ENCODE peak calls at places on chromosomes 7 and 10, in five cellular contexts. T is mesenchymal stem cell, S is astrocyte, I is fibroblast of lung, K is upper lobe of right lung. N is an unnamed sample.

GRCh38 chr7:83413831-83414230 is 235.1 kb downstream of the SEMA3E start:
- DNase-seq in I (peak; percentile 14), K (no peak), T (peak; percentile 20), S (peak; percentile 8), N (peak; percentile 40)

GRCh38 chr7:88357295-88357694 is 50.6 kb upstream of the STEAP4 start:
- DNase-seq in S (peak; percentile 6), K (no peak), I (peak; percentile 11), T (no peak), N (peak; percentile 10)

GRCh38 chr7:12861070-12861469 is 173.6 kb downstream of the ARL4A start:
- DNase-seq in T (no peak), K (no peak), I (peak; percentile 15), S (peak; percentile 16), N (no peak)

GRCh38 chr7:102444961-102445673 is 11.7 kb downstream of the ORAI2 start:
- DNase-seq in K (no peak), S (no peak), T (no peak), I (no peak), N (no peak)

GRCh38 chr10:102139281-102140110 is 6.7 kb downstream of the PPRC1 start:
- DNase-seq in I (no peak), K (no peak), S (no peak), T (no peak), N (no peak)

GRCh38 chr7:85150624-85151023 is 36.2 kb downstream of the SEMA3D start:
- DNase-seq in S (no peak), K (no peak), T (no peak), I (no peak), N (no peak)

GRCh38 chr7:101924171-101924570 is 106.7 kb downstream of the CUX1 start:
- DNase-seq in T (peak; percentile 91), I (peak; percentile 88), K (no peak), S (peak; percentile 83), N (peak; percentile 81)

GRCh38 chr7:113085781-113086390 is 741 bp downstream of the GPR85 start:
- DNase-seq in S (peak; percentile 41), T (peak; percentile 5), K (no peak), I (peak; percentile 48), N (no peak)

GRCh38 chr10:91146146-91146545 is 74.3 kb upstream of the PCGF5 start:
- DNase-seq in T (no peak), I (no peak), K (no peak), S (no peak), N (no peak)

GRCh38 chr10:30553018-30553624 is 76.4 kb downstream of the LYZL2 start:
- DNase-seq in T (no peak), K (no peak), I (no peak), S (no peak), N (no peak)

GRCh38 chr10:130814610-130815009 is 496.9 kb downstream of the TCERG1L start:
- DNase-seq in T (no peak), K (no peak), I (no peak), S (no peak), N (no peak)

GRCh38 chr7:33624172-33624571 is 281.2 kb upstream of the BMPER start:
- DNase-seq in S (no peak), T (no peak), K (no peak), I (no peak), N (no peak)

GRCh38 chr10:9096288-9096687 is 1041.8 kb downstream of the GATA3 start:
- DNase-seq in S (no peak), I (no peak), K (no peak), T (no peak), N (no peak)

GRCh38 chr7:6167587-6168154 is 104.8 kb downstream of the CYTH3 start:
- DNase-seq in S (no peak), T (no peak), K (peak; percentile 59), I (no peak), N (no peak)

GRCh38 chr10:12423896-12424295 is 74.5 kb downstream of the CAMK1D start:
- DNase-seq in I (no peak), K (no peak), T (no peak), S (no peak), N (no peak)

GRCh38 chr7:128065872-128066271 is 34.6 kb upstream of the LRRC4 start:
- DNase-seq in I (no peak), T (peak; percentile 37), K (no peak), S (no peak), N (no peak)

GRCh38 chr10:129743738-129744133 is 220.3 kb downstream of the EBF3 start:
- DNase-seq in T (no peak), I (no peak), K (no peak), S (no peak), N (no peak)

GRCh38 chr10:128130051-128130450 is 3.8 kb upstream of the MKI67 start:
- DNase-seq in K (no peak), T (peak; percentile 47), S (peak; percentile 56), I (peak; percentile 63), N (no peak)

GRCh38 chr7:33757563-33758165 is 147.7 kb upstream of the BMPER start:
- DNase-seq in I (peak; percentile 35), T (peak; percentile 57), K (no peak), S (no peak), N (peak; percentile 59)

GRCh38 chr10:82394122-82394521 is 519.1 kb downstream of the NRG3 start:
- DNase-seq in S (no peak), K (no peak), I (no peak), T (no peak), N (no peak)

GRCh38 chr10:112663181-112663879 is 216.3 kb downstream of the VTI1A start:
- DNase-seq in S (peak; percentile 75), K (no peak), I (peak; percentile 79), T (peak; percentile 26), N (peak; percentile 69)

GRCh38 chr10:79242620-79243152 is 104.6 kb upstream of the PPIF start:
- DNase-seq in T (peak; percentile 90), S (peak; percentile 79), K (peak; percentile 78), I (peak; percentile 87), N (peak; percentile 69)

GRCh38 chr7:81402227-81402626 is 367.6 kb downstream of the HGF start:
- DNase-seq in S (peak; percentile 40), T (no peak), K (no peak), I (peak; percentile 54), N (peak; percentile 56)

GRCh38 chr10:43233601-43234430 is 33.0 kb downstream of the RASGEF1A start:
- DNase-seq in S (no peak), I (no peak), T (no peak), K (peak; percentile 52), N (no peak)

GRCh38 chr7:42071372-42072261 is 165.4 kb downstream of the GLI3 start:
- DNase-seq in K (no peak), I (peak; percentile 67), S (peak; percentile 64), T (peak; percentile 65), N (no peak)

GRCh38 chr7:94190599-94191061 is 186.5 kb upstream of the BET1 start:
- DNase-seq in K (no peak), S (peak; percentile 98), I (peak; percentile 98), T (peak; percentile 95), N (peak; percentile 98)

GRCh38 chr7:81560708-81561107 is 209.1 kb downstream of the HGF start:
- DNase-seq in S (peak; percentile 10), K (no peak), T (no peak), I (peak; percentile 9), N (no peak)

GRCh38 chr10:49171326-49172140 is 16.7 kb downstream of the TMEM273 start:
- DNase-seq in S (no peak), K (no peak), T (no peak), I (no peak), N (no peak)

GRCh38 chr10:126468876-126469643 is 80.8 kb upstream of the ADAM12 start:
- DNase-seq in S (peak; percentile 74), I (peak; percentile 77), T (peak; percentile 88), K (no peak), N (peak; percentile 68)

GRCh38 chr10:101561068-101561915 is 26.8 kb downstream of the POLL start:
- DNase-seq in S (no peak), I (no peak), K (no peak), T (no peak), N (no peak)

GRCh38 chr7:127792528-127793342 is 140.7 kb downstream of the SND1 start:
- DNase-seq in I (no peak), K (no peak), T (no peak), S (no peak), N (no peak)

GRCh38 chr7:44315504-44315903 is 9.9 kb downstream of the CAMK2B start:
- DNase-seq in K (no peak), S (no peak), I (no peak), T (no peak), N (no peak)

GRCh38 chr7:96484091-96484490 is 162.2 kb upstream of the SLC25A13 start:
- DNase-seq in I (no peak), S (no peak), K (no peak), T (no peak), N (no peak)

DNA sequence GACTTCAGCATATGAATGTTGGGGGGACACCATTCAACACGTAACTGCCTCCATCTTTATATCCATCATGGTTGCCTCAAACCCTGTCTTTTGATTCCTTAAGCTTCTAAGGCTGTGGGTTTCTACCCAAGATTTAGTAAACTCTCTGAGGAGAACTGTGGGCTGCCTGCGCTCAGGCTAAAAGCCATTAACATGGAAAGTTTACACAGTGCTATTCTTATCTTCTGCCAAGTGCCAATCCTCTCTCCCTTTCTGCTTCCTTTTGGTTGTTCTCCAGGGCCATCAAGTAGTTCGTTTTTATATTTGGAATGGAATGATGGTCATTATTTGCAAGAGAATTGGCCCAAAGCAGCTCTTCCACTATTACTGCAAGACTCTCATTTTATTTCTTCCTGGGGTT is 97.3 kb upstream of the KLF14 start:
- DNase-seq in I (no peak), K (no peak), T (no peak), S (no peak), N (no peak)
- H3K4me3 ChIP-seq in I (no peak overlapping the region), K (no peak overlapping the region), T (no peak overlapping the region), S (no peak overlapping the region), N (no peak overlapping the region)

GRCh38 chr7:51148216-51148615 is 168.4 kb downstream of the COBL start:
- DNase-seq in T (no peak), K (no peak), S (no peak), I (no peak), N (no peak)
- H3K27ac ChIP-seq in T (no peak overlapping the region), K (no peak overlapping the region), S (no peak overlapping the region), I (no peak overlapping the region), N (no peak overlapping the region)

DNA sequence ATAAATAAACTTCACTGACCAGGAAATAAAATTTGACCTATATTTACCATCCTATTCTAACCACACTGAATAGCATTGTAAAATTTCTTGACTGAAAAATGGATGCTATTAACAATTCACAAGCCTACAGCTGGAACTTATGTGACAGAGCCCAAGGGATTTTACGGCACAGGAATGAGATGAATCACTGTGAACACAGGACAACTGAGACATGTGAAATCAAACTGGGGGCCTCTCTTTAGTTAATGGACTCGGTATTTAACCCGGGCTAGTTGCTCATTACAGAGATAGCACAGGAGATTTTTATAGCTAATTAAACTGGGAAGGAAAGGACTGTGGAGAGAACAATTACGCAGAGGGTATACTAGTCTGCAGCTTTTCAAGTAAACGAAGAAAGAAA is 100.6 kb downstream of the MICU1 start:
- DNase-seq in T (peak; percentile 20), S (peak; percentile 20), I (peak; percentile 43), K (no peak), N (peak; percentile 20)
- H3K4me3 ChIP-seq in T (no peak overlapping the region), S (no peak overlapping the region), I (no peak overlapping the region), K (no peak overlapping the region), N (no peak overlapping the region)

DNA sequence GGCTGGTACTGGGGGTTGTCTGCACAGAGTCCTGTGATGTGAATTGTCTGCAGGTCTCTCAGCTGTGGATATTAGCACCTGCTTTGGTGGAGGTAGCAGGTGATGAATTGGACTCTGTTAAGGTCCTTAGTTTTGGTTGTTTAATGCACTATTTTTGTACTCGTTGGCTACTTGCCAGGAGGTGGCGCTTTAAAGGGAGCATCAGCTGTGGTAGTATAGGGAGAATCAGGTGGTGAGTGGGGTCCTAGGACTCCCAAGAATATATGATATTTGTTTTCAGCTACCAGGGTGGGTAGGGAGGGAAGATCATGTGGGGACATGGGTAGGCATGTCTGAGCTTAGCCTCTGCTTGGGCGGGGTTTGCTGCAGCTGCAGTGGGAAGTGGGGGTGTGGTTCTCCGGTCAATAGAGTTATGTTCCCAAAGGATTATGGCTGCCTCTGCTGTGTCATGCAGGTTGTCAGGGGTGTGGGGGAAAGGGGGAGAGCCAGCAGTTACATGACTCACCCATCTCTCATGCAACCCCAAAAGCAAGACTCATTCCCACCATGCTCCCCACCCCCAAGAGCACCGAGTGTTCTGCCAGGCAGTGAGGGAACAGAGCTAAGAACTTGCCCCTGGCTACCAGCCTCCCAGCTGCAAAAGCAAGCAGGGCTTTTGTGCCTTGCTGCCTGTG is 53.7 kb upstream of the ZNF273 start:
- DNase-seq in I (peak; percentile 18), K (no peak), T (no peak), S (peak; percentile 6), N (no peak)
- H3K27ac ChIP-seq in I (no peak overlapping the region), K (no peak overlapping the region), T (no peak overlapping the region), S (no peak overlapping the region), N (no peak overlapping the region)